ENCODE peak calls at places on chromosome 1, in five cellular contexts. L is tibial nerve, A is mammary epithelial cell, F is nephron progenitor cell, J is neural progenitor cell. U is an unnamed sample.

GRCh38 chr1:93814059-93814794 is 64.8 kb downstream of the DNTTIP2 start:
- DNase-seq in A (peak; percentile 78), F (peak; percentile 54), L (peak; percentile 19), J (peak; percentile 82), U (peak; percentile 61)

GRCh38 chr1:28199328-28200233 is 23.1 kb upstream of the PTAFR start:
- DNase-seq in A (no peak), F (no peak), L (no peak), J (no peak), U (no peak)

GRCh38 chr1:168396940-168397680 is 116.4 kb downstream of the TBX19 start:
- DNase-seq in L (no peak), F (no peak), A (peak; percentile 30), J (no peak), U (no peak)

GRCh38 chr1:27349784-27350672 is 8.2 kb downstream of the SYTL1 start:
- DNase-seq in F (peak; percentile 76), L (no peak), J (peak; percentile 92), A (no peak), U (peak; percentile 94)

GRCh38 chr1:2091611-2092604 is 41.7 kb downstream of the PRKCZ start:
- DNase-seq in A (no peak), L (no peak), J (peak; percentile 74), F (peak; percentile 80), U (no peak)

GRCh38 chr1:27577504-27578188 is 26.3 kb downstream of the AHDC1 start:
- DNase-seq in J (no peak), F (no peak), A (no peak), L (no peak), U (no peak)

GRCh38 chr1:224433041-224433670 is 1.4 kb downstream of the WDR26 start:
- DNase-seq in A (peak; percentile 16), J (peak; percentile 39), L (no peak), F (peak; percentile 50), U (peak; percentile 53)

GRCh38 chr1:27570823-27571222 is 33.1 kb downstream of the AHDC1 start:
- DNase-seq in L (no peak), F (peak; percentile 69), J (peak; percentile 89), A (no peak), U (no peak)

GRCh38 chr1:15028117-15028516 is 125.4 kb upstream of the TMEM51 start:
- DNase-seq in L (no peak), J (peak; percentile 48), A (peak; percentile 61), F (peak; percentile 69), U (no peak)

GRCh38 chr1:176559474-176560390 is 96.8 kb downstream of the PAPPA2 start:
- DNase-seq in F (peak; percentile 69), J (peak; percentile 89), A (peak; percentile 27), L (peak; percentile 17), U (peak; percentile 77)

GRCh38 chr1:225467193-225468020 is 39.6 kb upstream of the LBR start:
- DNase-seq in F (no peak), J (no peak), L (no peak), A (no peak), U (no peak)

GRCh38 chr1:223102797-223103533 is 40.1 kb downstream of the TLR5 start:
- DNase-seq in J (no peak), F (no peak), A (peak; percentile 7), L (no peak), U (peak; percentile 37)

GRCh38 chr1:88074661-88075060 is 609.4 kb upstream of the PKN2 start:
- DNase-seq in A (no peak), F (no peak), L (no peak), J (no peak), U (no peak)

GRCh38 chr1:160161965-160162705 is 10.7 kb downstream of the ATP1A4 start:
- DNase-seq in F (peak; percentile 31), L (no peak), J (peak; percentile 80), A (no peak), U (no peak)